ENCODE peak calls at places on chromosomes 2 and 18, in six cellular contexts. One of them, this sample, is unnamed. For H3K4me1, the result is how much of the 10 kb centered on the place peaks cover.

GRCh38 chr2:140589696-140590095 is 1541.1 kb downstream of the LRP1B start:
- DNase-seq in colonic mucosa: no peak
- DNase-seq in HCT116: no peak
- DNase-seq in transverse colon: no peak
- DNase-seq in cardiac muscle cell: peak
- DNase-seq in upper lobe of right lung: no peak
- DNase-seq in this sample: no peak

GRCh38 chr2:105840933-105841332 is 96.2 kb downstream of the NCK2 start:
- DNase-seq in colonic mucosa: no peak
- DNase-seq in upper lobe of right lung: no peak
- DNase-seq in cardiac muscle cell: no peak
- DNase-seq in transverse colon: no peak
- DNase-seq in HCT116: no peak
- DNase-seq in this sample: no peak

GRCh38 chr2:16620590-16620989 is 45.0 kb downstream of the CYRIA start:
- DNase-seq in colonic mucosa: no peak
- DNase-seq in HCT116: no peak
- DNase-seq in cardiac muscle cell: no peak
- DNase-seq in upper lobe of right lung: no peak
- DNase-seq in transverse colon: no peak
- DNase-seq in this sample: no peak

GRCh38 chr18:20971886-20972267 is 139.7 kb downstream of the ROCK1 start:
- DNase-seq in upper lobe of right lung: no peak
- DNase-seq in transverse colon: no peak
- DNase-seq in cardiac muscle cell: peak
- DNase-seq in colonic mucosa: no peak
- DNase-seq in HCT116: peak
- DNase-seq in this sample: no peak

GRCh38 chr18:47166235-47166634 is 9.9 kb downstream of the IER3IP1 start:
- DNase-seq in upper lobe of right lung: no peak
- DNase-seq in colonic mucosa: no peak
- DNase-seq in transverse colon: no peak
- DNase-seq in cardiac muscle cell: no peak
- DNase-seq in HCT116: no peak
- DNase-seq in this sample: no peak

GRCh38 chr2:127573771-127574170 is 38.3 kb downstream of the MYO7B start:
- DNase-seq in HCT116: no peak
- DNase-seq in transverse colon: no peak
- DNase-seq in cardiac muscle cell: no peak
- DNase-seq in upper lobe of right lung: no peak
- DNase-seq in colonic mucosa: no peak
- DNase-seq in this sample: peak

GRCh38 chr2:75573145-75573878 is 12.6 kb upstream of the EVA1A start:
- DNase-seq in transverse colon: no peak
- DNase-seq in cardiac muscle cell: no peak
- DNase-seq in upper lobe of right lung: no peak
- DNase-seq in colonic mucosa: no peak
- DNase-seq in HCT116: no peak
- DNase-seq in this sample: no peak

GRCh38 chr2:221517362-221518121 is 54.6 kb downstream of the EPHA4 start:
- DNase-seq in cardiac muscle cell: peak
- DNase-seq in HCT116: peak
- DNase-seq in transverse colon: peak
- DNase-seq in colonic mucosa: peak
- DNase-seq in upper lobe of right lung: peak
- DNase-seq in this sample: peak

GRCh38 chr2:158806941-158807340 is 11.8 kb downstream of the DAPL1 start:
- DNase-seq in upper lobe of right lung: no peak
- DNase-seq in transverse colon: no peak
- DNase-seq in HCT116: no peak
- DNase-seq in cardiac muscle cell: no peak
- DNase-seq in colonic mucosa: no peak
- DNase-seq in this sample: no peak

GRCh38 chr2:72694715-72695496 is 130.9 kb downstream of the EXOC6B start:
- DNase-seq in upper lobe of right lung: no peak
- DNase-seq in colonic mucosa: peak
- DNase-seq in HCT116: no peak
- DNase-seq in transverse colon: peak
- DNase-seq in cardiac muscle cell: peak
- DNase-seq in this sample: peak

GRCh38 chr2:160582481-160583161 is 89.0 kb upstream of the RBMS1 start:
- DNase-seq in upper lobe of right lung: no peak
- DNase-seq in transverse colon: no peak
- DNase-seq in colonic mucosa: no peak
- DNase-seq in HCT116: no peak
- DNase-seq in cardiac muscle cell: peak
- DNase-seq in this sample: no peak

GRCh38 chr18:80176334-80177080 is 67.4 kb downstream of the ADNP2 start:
- DNase-seq in transverse colon: no peak
- DNase-seq in upper lobe of right lung: peak
- DNase-seq in colonic mucosa: no peak
- DNase-seq in HCT116: no peak
- DNase-seq in cardiac muscle cell: no peak
- DNase-seq in this sample: no peak

GRCh38 chr2:231123362-231123898 is 1.4 kb downstream of the HTR2B start:
- DNase-seq in colonic mucosa: no peak
- DNase-seq in HCT116: no peak
- DNase-seq in upper lobe of right lung: no peak
- DNase-seq in transverse colon: no peak
- DNase-seq in cardiac muscle cell: peak
- DNase-seq in this sample: no peak

GRCh38 chr2:225400546-225400945 is 1.0 kb downstream of the NYAP2 start:
- DNase-seq in colonic mucosa: no peak
- DNase-seq in upper lobe of right lung: no peak
- DNase-seq in HCT116: no peak
- DNase-seq in cardiac muscle cell: no peak
- DNase-seq in transverse colon: no peak
- DNase-seq in this sample: no peak

GRCh38 chr2:64645014-64645418 is 8.7 kb downstream of the SERTAD2 start:
- DNase-seq in colonic mucosa: peak
- DNase-seq in HCT116: no peak
- DNase-seq in cardiac muscle cell: peak
- DNase-seq in upper lobe of right lung: no peak
- DNase-seq in transverse colon: peak
- DNase-seq in this sample: no peak

GRCh38 chr2:64641585-64641984 is 12.1 kb downstream of the SERTAD2 start:
- DNase-seq in HCT116: no peak
- DNase-seq in upper lobe of right lung: no peak
- DNase-seq in cardiac muscle cell: no peak
- DNase-seq in transverse colon: no peak
- DNase-seq in colonic mucosa: no peak
- DNase-seq in this sample: no peak

GRCh38 chr2:64644240-64645013 is 9.3 kb downstream of the SERTAD2 start:
- DNase-seq in cardiac muscle cell: peak
- DNase-seq in colonic mucosa: peak
- DNase-seq in upper lobe of right lung: peak
- DNase-seq in HCT116: peak
- DNase-seq in transverse colon: peak
- DNase-seq in this sample: peak

GRCh38 chr2:64646007-64646880 is 7.5 kb downstream of the SERTAD2 start:
- DNase-seq in cardiac muscle cell: peak
- DNase-seq in upper lobe of right lung: peak
- DNase-seq in HCT116: peak
- DNase-seq in transverse colon: peak
- DNase-seq in colonic mucosa: peak
- DNase-seq in this sample: peak

GRCh38 chr2:64643838-64644219 is 9.9 kb downstream of the SERTAD2 start:
- DNase-seq in HCT116: no peak
- DNase-seq in transverse colon: no peak
- DNase-seq in cardiac muscle cell: no peak
- DNase-seq in colonic mucosa: no peak
- DNase-seq in upper lobe of right lung: no peak
- DNase-seq in this sample: no peak
- H3K4me3 ChIP-seq in HCT116: peak
- H3K4me3 ChIP-seq in transverse colon: no peak
- H3K4me3 ChIP-seq in cardiac muscle cell: no peak
- H3K4me3 ChIP-seq in colonic mucosa: no peak
- H3K4me3 ChIP-seq in upper lobe of right lung: peak
- H3K4me3 ChIP-seq in this sample: no peak

DNA sequence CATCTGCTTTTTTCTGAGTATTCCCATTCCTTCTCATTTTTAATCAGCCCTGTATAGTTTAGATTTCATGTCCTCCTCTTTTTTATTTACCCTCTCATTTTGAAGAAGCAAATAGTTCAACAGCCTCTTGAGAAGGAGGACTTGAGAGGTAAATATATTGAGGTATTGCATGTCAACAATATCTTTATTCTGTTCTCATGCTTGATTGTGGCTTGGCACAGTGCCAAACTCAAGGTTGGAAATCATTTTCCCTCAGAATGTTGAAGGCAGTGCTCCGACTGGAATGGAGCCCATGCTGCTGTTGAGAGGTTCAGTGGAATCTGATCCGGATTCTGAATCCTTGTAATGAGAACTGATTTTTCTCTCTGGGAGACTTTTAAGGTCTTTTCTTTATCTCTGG is 31.0 kb upstream of the GALNT3 start:
- DNase-seq in colonic mucosa: no peak
- DNase-seq in transverse colon: no peak
- DNase-seq in cardiac muscle cell: peak
- DNase-seq in upper lobe of right lung: no peak
- DNase-seq in HCT116: no peak
- DNase-seq in this sample: no peak
- H3K4me1 ChIP-seq in colonic mucosa: under half
- H3K4me1 ChIP-seq in transverse colon: under half
- H3K4me1 ChIP-seq in cardiac muscle cell: under half
- H3K4me1 ChIP-seq in upper lobe of right lung: under half
- H3K4me1 ChIP-seq in HCT116: under half
- H3K4me1 ChIP-seq in this sample: under half

GRCh38 chr18:58608216-58608615 is 20.7 kb downstream of the ALPK2 start:
- DNase-seq in cardiac muscle cell: no peak
- DNase-seq in HCT116: no peak
- DNase-seq in colonic mucosa: no peak
- DNase-seq in transverse colon: no peak
- DNase-seq in upper lobe of right lung: no peak
- DNase-seq in this sample: no peak

GRCh38 chr18:58615150-58616132 is 13.4 kb downstream of the ALPK2 start:
- DNase-seq in transverse colon: peak
- DNase-seq in colonic mucosa: peak
- DNase-seq in HCT116: no peak
- DNase-seq in upper lobe of right lung: no peak
- DNase-seq in cardiac muscle cell: no peak
- DNase-seq in this sample: no peak

GRCh38 chr18:58612239-58613055 is 16.4 kb downstream of the ALPK2 start:
- DNase-seq in colonic mucosa: no peak
- DNase-seq in HCT116: no peak
- DNase-seq in transverse colon: no peak
- DNase-seq in upper lobe of right lung: no peak
- DNase-seq in cardiac muscle cell: no peak
- DNase-seq in this sample: no peak

GRCh38 chr18:58609536-58609993 is 19.3 kb downstream of the ALPK2 start:
- DNase-seq in HCT116: no peak
- DNase-seq in colonic mucosa: no peak
- DNase-seq in upper lobe of right lung: no peak
- DNase-seq in transverse colon: no peak
- DNase-seq in cardiac muscle cell: no peak
- DNase-seq in this sample: no peak

DNA sequence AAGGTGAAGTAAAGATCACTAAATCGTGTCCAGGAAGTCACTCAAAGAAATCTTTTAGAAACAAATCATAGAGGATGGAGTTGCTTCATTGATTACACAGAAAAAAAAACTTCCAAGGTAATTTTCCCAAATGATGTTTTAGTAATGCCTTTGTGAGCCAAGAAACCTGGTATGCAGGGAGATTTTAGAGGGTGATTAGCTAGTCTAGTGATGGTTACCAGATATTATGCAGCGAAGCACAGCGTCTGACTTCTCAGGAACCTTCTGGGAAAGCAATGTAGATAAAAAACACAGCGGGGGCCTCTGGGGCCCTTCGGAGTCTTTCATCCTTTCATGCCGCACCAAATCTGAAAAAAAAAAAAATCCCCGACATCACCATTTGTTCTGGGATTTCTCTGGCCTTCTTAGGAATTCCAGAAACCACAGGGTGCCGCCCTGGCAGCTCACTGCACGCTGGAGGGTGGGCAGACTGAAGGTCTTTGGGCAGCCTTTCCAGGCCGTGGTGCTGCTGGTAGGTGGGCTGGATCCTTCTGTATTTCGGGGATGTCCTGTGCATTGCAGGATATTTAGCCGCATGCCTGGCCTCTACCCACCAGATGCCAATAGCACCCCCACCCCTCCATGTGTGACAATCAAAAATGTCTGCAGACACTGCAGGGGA is 17.3 kb downstream of the ALPK2 start:
- DNase-seq in HCT116: no peak
- DNase-seq in cardiac muscle cell: no peak
- DNase-seq in colonic mucosa: no peak
- DNase-seq in upper lobe of right lung: no peak
- DNase-seq in transverse colon: no peak
- DNase-seq in this sample: no peak
- H3K4me3 ChIP-seq in HCT116: peak
- H3K4me3 ChIP-seq in cardiac muscle cell: no peak
- H3K4me3 ChIP-seq in colonic mucosa: no peak
- H3K4me3 ChIP-seq in upper lobe of right lung: no peak
- H3K4me3 ChIP-seq in transverse colon: no peak
- H3K4me3 ChIP-seq in this sample: no peak

GRCh38 chr2:85502720-85503119 is 36.2 kb upstream of the MAT2A start:
- DNase-seq in cardiac muscle cell: no peak
- DNase-seq in upper lobe of right lung: no peak
- DNase-seq in HCT116: no peak
- DNase-seq in transverse colon: no peak
- DNase-seq in colonic mucosa: no peak
- DNase-seq in this sample: no peak
- H3K4me1 ChIP-seq in cardiac muscle cell: under half
- H3K4me1 ChIP-seq in upper lobe of right lung: under half
- H3K4me1 ChIP-seq in HCT116: half or more
- H3K4me1 ChIP-seq in transverse colon: under half
- H3K4me1 ChIP-seq in colonic mucosa: under half
- H3K4me1 ChIP-seq in this sample: under half

GRCh38 chr2:152335016-152335850 is at the start of gene FMNL2:
- DNase-seq in upper lobe of right lung: peak
- DNase-seq in cardiac muscle cell: peak
- DNase-seq in transverse colon: peak
- DNase-seq in colonic mucosa: peak
- DNase-seq in HCT116: peak
- DNase-seq in this sample: peak

GRCh38 chr2:152336103-152336853 is 1.3 kb downstream of the FMNL2 start:
- DNase-seq in cardiac muscle cell: peak
- DNase-seq in colonic mucosa: peak
- DNase-seq in HCT116: no peak
- DNase-seq in transverse colon: peak
- DNase-seq in upper lobe of right lung: peak
- DNase-seq in this sample: peak

GRCh38 chr2:152335851-152336102 is 803 bp downstream of the FMNL2 start:
- DNase-seq in transverse colon: no peak
- DNase-seq in cardiac muscle cell: no peak
- DNase-seq in HCT116: no peak
- DNase-seq in colonic mucosa: peak
- DNase-seq in upper lobe of right lung: peak
- DNase-seq in this sample: no peak

GRCh38 chr2:152336854-152337510 is 2.0 kb downstream of the FMNL2 start:
- DNase-seq in cardiac muscle cell: peak
- DNase-seq in HCT116: no peak
- DNase-seq in colonic mucosa: peak
- DNase-seq in upper lobe of right lung: no peak
- DNase-seq in transverse colon: peak
- DNase-seq in this sample: peak

GRCh38 chr2:152337511-152337903 is 2.5 kb downstream of the FMNL2 start:
- DNase-seq in upper lobe of right lung: no peak
- DNase-seq in transverse colon: no peak
- DNase-seq in HCT116: no peak
- DNase-seq in colonic mucosa: no peak
- DNase-seq in cardiac muscle cell: no peak
- DNase-seq in this sample: no peak
- H3K4me3 ChIP-seq in upper lobe of right lung: peak
- H3K4me3 ChIP-seq in transverse colon: no peak
- H3K4me3 ChIP-seq in HCT116: no peak
- H3K4me3 ChIP-seq in colonic mucosa: no peak
- H3K4me3 ChIP-seq in cardiac muscle cell: no peak
- H3K4me3 ChIP-seq in this sample: no peak